ENCODE peak calls at places on chromosome 22, in ten cellular contexts. Z, P, D, O, W, S, T, I, C and R are unnamed samples.

GRCh38 chr22:50206599-50206998 is 5.8 kb downstream of the SELENOO start:
- DNase-seq in D (no peak), S (no peak), T (peak; percentile 26), C (no peak), O (peak; percentile 74), W (no peak), Z (no peak), P (no peak), I (no peak), R (peak; percentile 4)

GRCh38 chr22:24758164-24758799 is 16.2 kb downstream of the PIWIL3 start:
- DNase-seq in O (peak; percentile 55), D (peak; percentile 67), C (no peak), I (peak; percentile 56), P (peak; percentile 25), Z (peak; percentile 27), T (peak; percentile 60), S (peak; percentile 23), W (peak; percentile 75), R (peak; percentile 74)

GRCh38 chr22:45585437-45585755 is 82.7 kb downstream of the FBLN1 start:
- DNase-seq in I (no peak), P (no peak), Z (no peak), O (no peak), C (no peak), T (peak; percentile 65), W (no peak), S (no peak), D (no peak), R (no peak)

GRCh38 chr22:18024276-18024939 is at the start of gene MICAL3:
- DNase-seq in O (peak; percentile 37), I (peak; percentile 56), T (peak; percentile 64), S (peak; percentile 82), P (peak; percentile 52), D (peak; percentile 68), W (peak; percentile 75), Z (peak; percentile 60), C (peak; percentile 59), R (peak; percentile 46)

GRCh38 chr22:36332623-36333331 is 55.0 kb downstream of the MYH9 start:
- DNase-seq in I (peak; percentile 63), Z (peak; percentile 40), C (peak; percentile 93), T (peak; percentile 83), S (no peak), P (no peak), W (no peak), D (peak; percentile 77), O (no peak), R (peak; percentile 76)

GRCh38 chr22:27717094-27717493 is 84.5 kb downstream of the MN1 start:
- DNase-seq in S (no peak), T (no peak), C (no peak), D (no peak), Z (no peak), P (no peak), O (no peak), W (no peak), I (no peak), R (no peak)

GRCh38 chr22:40665312-40665711 is 14.0 kb upstream of the MCHR1 start:
- DNase-seq in C (no peak), P (no peak), O (no peak), Z (no peak), S (no peak), I (no peak), T (peak; percentile 85), W (peak; percentile 64), D (no peak), R (no peak)

GRCh38 chr22:36144886-36145541 is 15.5 kb downstream of the APOL3 start:
- DNase-seq in S (peak; percentile 63), C (peak; percentile 66), O (peak; percentile 67), I (peak; percentile 36), T (peak; percentile 69), W (peak; percentile 70), D (peak; percentile 40), Z (no peak), P (no peak), R (peak; percentile 54)

GRCh38 chr22:46576556-46577351 is 39.3 kb upstream of the CELSR1 start:
- DNase-seq in D (no peak), C (no peak), W (peak; percentile 73), Z (peak; percentile 92), T (peak; percentile 35), P (peak; percentile 50), S (no peak), I (peak; percentile 56), O (no peak), R (peak; percentile 22)

GRCh38 chr22:45006101-45006872 is 3.5 kb downstream of the PHF21B start:
- DNase-seq in I (no peak), T (no peak), S (peak; percentile 55), W (no peak), P (no peak), Z (no peak), C (no peak), O (no peak), D (no peak), R (no peak)

GRCh38 chr22:48669226-48669625 is 1158.4 kb downstream of the BRD1 start:
- DNase-seq in T (no peak), S (no peak), Z (no peak), D (no peak), C (no peak), O (no peak), W (no peak), P (no peak), I (no peak), R (no peak)

GRCh38 chr22:47213571-47214230 is 451.3 kb downstream of the TBC1D22A start:
- DNase-seq in P (peak; percentile 14), O (peak; percentile 30), Z (peak; percentile 71), D (peak; percentile 38), S (no peak), I (peak; percentile 35), T (no peak), W (peak; percentile 49), C (peak; percentile 50), R (peak; percentile 21)

GRCh38 chr22:21014202-21015050 is 539 bp upstream of the P2RX6 start:
- DNase-seq in D (peak; percentile 84), Z (peak; percentile 92), O (peak; percentile 84), S (peak; percentile 79), W (peak; percentile 89), T (peak; percentile 88), P (peak; percentile 66), C (peak; percentile 97), I (peak; percentile 84), R (peak; percentile 45)

GRCh38 chr22:17797721-17798559 is 23.7 kb upstream of the BID start:
- DNase-seq in P (no peak), O (no peak), D (no peak), Z (peak; percentile 76), I (no peak), T (no peak), C (no peak), S (no peak), W (no peak), R (no peak)

GRCh38 chr22:24404561-24405275 is 22.7 kb upstream of the ADORA2A start:
- DNase-seq in D (no peak), Z (no peak), O (no peak), C (peak; percentile 28), S (no peak), W (no peak), T (no peak), P (no peak), I (no peak), R (no peak)

GRCh38 chr22:17949926-17950473 is 74.4 kb downstream of the MICAL3 start:
- DNase-seq in C (no peak), I (no peak), W (no peak), S (no peak), T (no peak), D (no peak), O (no peak), Z (no peak), P (no peak), R (no peak)

GRCh38 chr22:46107089-46107664 is 43.1 kb upstream of the PPARA start:
- DNase-seq in W (no peak), T (no peak), S (peak; percentile 92), C (no peak), P (no peak), I (no peak), D (no peak), Z (no peak), O (no peak), R (peak; percentile 72)

GRCh38 chr22:24986816-24987215 is 34.3 kb downstream of the KIAA1671 start:
- DNase-seq in S (no peak), W (no peak), I (no peak), T (no peak), O (no peak), D (peak; percentile 51), Z (no peak), P (no peak), C (no peak), R (no peak)

GRCh38 chr22:39738746-39739145 is 154.8 kb downstream of the ENTHD1 start:
- DNase-seq in C (no peak), P (no peak), O (no peak), W (no peak), T (peak; percentile 85), I (no peak), Z (no peak), S (no peak), D (no peak), R (no peak)

GRCh38 chr22:25057013-25057881 is 104.7 kb downstream of the KIAA1671 start:
- DNase-seq in Z (peak; percentile 52), T (no peak), I (peak; percentile 78), W (peak; percentile 84), D (peak; percentile 86), C (no peak), O (peak; percentile 51), P (peak; percentile 74), S (no peak), R (peak; percentile 76)

GRCh38 chr22:35742342-35743100 is 24.8 kb downstream of the APOL5 start:
- DNase-seq in S (no peak), W (no peak), T (peak; percentile 81), Z (no peak), O (no peak), P (no peak), I (no peak), C (peak; percentile 64), D (no peak), R (no peak)

GRCh38 chr22:30561402-30562154 is 12.9 kb downstream of the GAL3ST1 start:
- DNase-seq in C (no peak), T (no peak), Z (no peak), O (no peak), I (no peak), D (no peak), P (no peak), S (no peak), W (no peak), R (no peak)

GRCh38 chr22:25372000-25372595 is 152.7 kb downstream of the CRYBB2 start:
- DNase-seq in P (no peak), D (no peak), W (no peak), T (no peak), Z (no peak), O (no peak), S (no peak), I (no peak), C (no peak), R (no peak)

GRCh38 chr22:23847991-23848864 is 9.4 kb upstream of the DERL3 start:
- DNase-seq in D (no peak), C (peak; percentile 47), T (no peak), Z (no peak), O (no peak), W (no peak), I (no peak), S (no peak), P (no peak), R (no peak)

GRCh38 chr22:40436460-40437431 is 66.4 kb downstream of the SGSM3 start:
- DNase-seq in I (peak; percentile 24), T (peak; percentile 74), C (no peak), D (no peak), Z (no peak), P (no peak), O (no peak), S (peak; percentile 45), W (no peak), R (peak; percentile 63)